ENCODE peak calls at places on chromosome 1, in nine cellular contexts. One of them, this sample, is unnamed.

GRCh38 chr1:5480906-5481305 is 511.3 kb downstream of the NPHP4 start:
- DNase-seq in kidney: no peak
- DNase-seq in pancreas: no peak
- DNase-seq in coronary artery: no peak
- DNase-seq in sigmoid colon: no peak
- DNase-seq in HCT116: no peak
- DNase-seq in vagina: no peak
- DNase-seq in upper lobe of right lung: no peak
- DNase-seq in psoas muscle: no peak
- DNase-seq in this sample: no peak

GRCh38 chr1:167805041-167805556 is 83.3 kb downstream of the MPZL1 start:
- DNase-seq in kidney: no peak
- DNase-seq in pancreas: no peak
- DNase-seq in coronary artery: no peak
- DNase-seq in sigmoid colon: no peak
- DNase-seq in HCT116: no peak
- DNase-seq in vagina: no peak
- DNase-seq in upper lobe of right lung: no peak
- DNase-seq in psoas muscle: no peak
- DNase-seq in this sample: no peak

GRCh38 chr1:31934706-31935629 is 3.2 kb downstream of the PTP4A2 start:
- DNase-seq in kidney: no peak
- DNase-seq in pancreas: no peak
- DNase-seq in coronary artery: no peak
- DNase-seq in sigmoid colon: no peak
- DNase-seq in HCT116: no peak
- DNase-seq in vagina: no peak
- DNase-seq in upper lobe of right lung: no peak
- DNase-seq in psoas muscle: no peak
- DNase-seq in this sample: no peak

GRCh38 chr1:1230656-1231399 is 973 bp downstream of the SDF4 start:
- DNase-seq in kidney: no peak
- DNase-seq in pancreas: no peak
- DNase-seq in coronary artery: no peak
- DNase-seq in sigmoid colon: no peak
- DNase-seq in HCT116: peak
- DNase-seq in vagina: no peak
- DNase-seq in upper lobe of right lung: no peak
- DNase-seq in psoas muscle: no peak
- DNase-seq in this sample: no peak

GRCh38 chr1:230899845-230900251 is 31.5 kb upstream of the C1orf198 start:
- DNase-seq in kidney: no peak
- DNase-seq in pancreas: no peak
- DNase-seq in coronary artery: no peak
- DNase-seq in sigmoid colon: no peak
- DNase-seq in HCT116: no peak
- DNase-seq in vagina: no peak
- DNase-seq in upper lobe of right lung: no peak
- DNase-seq in psoas muscle: no peak
- DNase-seq in this sample: no peak

GRCh38 chr1:155859881-155860841 is 794 bp downstream of the SYT11 start:
- DNase-seq in kidney: peak
- DNase-seq in pancreas: peak
- DNase-seq in coronary artery: peak
- DNase-seq in sigmoid colon: peak
- DNase-seq in HCT116: no peak
- DNase-seq in vagina: peak
- DNase-seq in upper lobe of right lung: peak
- DNase-seq in psoas muscle: peak
- DNase-seq in this sample: peak

GRCh38 chr1:109876617-109877319 is 33.9 kb upstream of the CSF1 start:
- DNase-seq in kidney: no peak
- DNase-seq in pancreas: no peak
- DNase-seq in coronary artery: no peak
- DNase-seq in sigmoid colon: no peak
- DNase-seq in HCT116: no peak
- DNase-seq in vagina: no peak
- DNase-seq in upper lobe of right lung: no peak
- DNase-seq in psoas muscle: no peak
- DNase-seq in this sample: no peak

GRCh38 chr1:212712451-212713303 is 13.0 kb upstream of the BATF3 start:
- DNase-seq in kidney: no peak
- DNase-seq in pancreas: no peak
- DNase-seq in coronary artery: no peak
- DNase-seq in sigmoid colon: no peak
- DNase-seq in HCT116: no peak
- DNase-seq in vagina: no peak
- DNase-seq in upper lobe of right lung: no peak
- DNase-seq in psoas muscle: no peak
- DNase-seq in this sample: no peak

GRCh38 chr1:35097224-35097623 is 18.0 kb downstream of the ZMYM1 start:
- DNase-seq in kidney: no peak
- DNase-seq in pancreas: no peak
- DNase-seq in coronary artery: no peak
- DNase-seq in sigmoid colon: no peak
- DNase-seq in HCT116: no peak
- DNase-seq in vagina: no peak
- DNase-seq in upper lobe of right lung: no peak
- DNase-seq in psoas muscle: no peak
- DNase-seq in this sample: no peak

GRCh38 chr1:164605254-164606091 is 46.5 kb downstream of the PBX1 start:
- DNase-seq in kidney: no peak
- DNase-seq in pancreas: no peak
- DNase-seq in coronary artery: no peak
- DNase-seq in sigmoid colon: no peak
- DNase-seq in HCT116: no peak
- DNase-seq in vagina: no peak
- DNase-seq in upper lobe of right lung: no peak
- DNase-seq in psoas muscle: no peak
- DNase-seq in this sample: no peak

GRCh38 chr1:28480308-28480707 is 25.5 kb upstream of the RCC1 start:
- DNase-seq in kidney: no peak
- DNase-seq in pancreas: no peak
- DNase-seq in coronary artery: no peak
- DNase-seq in sigmoid colon: no peak
- DNase-seq in HCT116: no peak
- DNase-seq in vagina: no peak
- DNase-seq in upper lobe of right lung: no peak
- DNase-seq in psoas muscle: no peak
- DNase-seq in this sample: no peak

GRCh38 chr1:202689493-202690342 is 20.5 kb downstream of the SYT2 start:
- DNase-seq in kidney: no peak
- DNase-seq in pancreas: no peak
- DNase-seq in coronary artery: no peak
- DNase-seq in sigmoid colon: no peak
- DNase-seq in HCT116: no peak
- DNase-seq in vagina: no peak
- DNase-seq in upper lobe of right lung: no peak
- DNase-seq in psoas muscle: no peak
- DNase-seq in this sample: no peak

GRCh38 chr1:215637041-215637573 is 70.0 kb downstream of the KCTD3 start:
- DNase-seq in kidney: no peak
- DNase-seq in pancreas: peak
- DNase-seq in coronary artery: peak
- DNase-seq in sigmoid colon: peak
- DNase-seq in HCT116: no peak
- DNase-seq in vagina: no peak
- DNase-seq in upper lobe of right lung: no peak
- DNase-seq in psoas muscle: peak
- DNase-seq in this sample: no peak

GRCh38 chr1:85244271-85245053 is 15.0 kb downstream of the C1orf52 start:
- DNase-seq in kidney: no peak
- DNase-seq in pancreas: no peak
- DNase-seq in coronary artery: no peak
- DNase-seq in sigmoid colon: no peak
- DNase-seq in HCT116: no peak
- DNase-seq in vagina: no peak
- DNase-seq in upper lobe of right lung: no peak
- DNase-seq in psoas muscle: no peak
- DNase-seq in this sample: no peak

GRCh38 chr1:41108696-41109284 is 87.3 kb upstream of the SLFNL1 start:
- DNase-seq in kidney: no peak
- DNase-seq in pancreas: no peak
- DNase-seq in coronary artery: no peak
- DNase-seq in sigmoid colon: peak
- DNase-seq in HCT116: no peak
- DNase-seq in vagina: no peak
- DNase-seq in upper lobe of right lung: no peak
- DNase-seq in psoas muscle: no peak
- DNase-seq in this sample: no peak

DNA sequence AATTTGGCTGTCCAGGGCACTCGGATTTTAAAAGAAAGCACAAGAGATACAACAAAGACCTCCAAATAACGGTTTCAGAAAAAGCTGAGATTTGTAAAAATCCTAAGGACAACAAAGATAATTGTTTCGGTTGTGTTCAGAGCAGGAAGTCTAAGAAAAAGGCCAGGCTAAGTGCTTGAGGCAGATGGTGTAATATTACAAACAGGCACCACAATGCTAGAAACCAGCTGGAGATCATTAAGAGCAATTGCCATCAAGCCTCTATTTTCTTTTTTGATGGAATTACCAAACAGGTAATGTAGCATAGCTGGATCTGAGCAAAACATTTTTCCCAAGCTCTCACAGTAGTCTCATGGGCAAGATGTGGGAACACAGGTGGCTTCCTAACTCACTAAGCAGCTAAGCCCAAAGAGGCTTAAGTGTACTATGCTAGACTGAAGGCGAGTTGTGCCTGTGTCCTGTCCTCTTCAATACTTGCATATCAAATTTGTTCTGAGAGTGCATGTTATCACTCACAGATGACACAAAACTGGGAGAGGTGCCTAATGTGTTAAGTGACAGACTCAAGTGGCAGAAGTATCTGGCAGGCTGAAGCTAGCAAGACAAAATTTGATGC is 161.6 kb downstream of the GLUL start:
- DNase-seq in kidney: no peak
- DNase-seq in pancreas: no peak
- DNase-seq in coronary artery: no peak
- DNase-seq in sigmoid colon: no peak
- DNase-seq in HCT116: no peak
- DNase-seq in vagina: no peak
- DNase-seq in upper lobe of right lung: no peak
- DNase-seq in psoas muscle: no peak
- DNase-seq in this sample: no peak
- H3K27ac ChIP-seq in kidney: no peak
- H3K27ac ChIP-seq in pancreas: no peak
- H3K27ac ChIP-seq in coronary artery: no peak
- H3K27ac ChIP-seq in sigmoid colon: no peak
- H3K27ac ChIP-seq in HCT116: no peak
- H3K27ac ChIP-seq in vagina: peak
- H3K27ac ChIP-seq in upper lobe of right lung: no peak
- H3K27ac ChIP-seq in psoas muscle: peak
- H3K27ac ChIP-seq in this sample: no peak

GRCh38 chr1:175317795-175318194 is 125.2 kb upstream of the KIAA0040 start:
- DNase-seq in kidney: no peak
- DNase-seq in pancreas: peak
- DNase-seq in coronary artery: no peak
- DNase-seq in sigmoid colon: peak
- DNase-seq in HCT116: no peak
- DNase-seq in vagina: no peak
- DNase-seq in upper lobe of right lung: no peak
- DNase-seq in psoas muscle: no peak
- DNase-seq in this sample: no peak
- H3K27ac ChIP-seq in kidney: no peak
- H3K27ac ChIP-seq in pancreas: peak
- H3K27ac ChIP-seq in coronary artery: no peak
- H3K27ac ChIP-seq in sigmoid colon: peak
- H3K27ac ChIP-seq in HCT116: no peak
- H3K27ac ChIP-seq in vagina: peak
- H3K27ac ChIP-seq in upper lobe of right lung: peak
- H3K27ac ChIP-seq in psoas muscle: peak
- H3K27ac ChIP-seq in this sample: peak

DNA sequence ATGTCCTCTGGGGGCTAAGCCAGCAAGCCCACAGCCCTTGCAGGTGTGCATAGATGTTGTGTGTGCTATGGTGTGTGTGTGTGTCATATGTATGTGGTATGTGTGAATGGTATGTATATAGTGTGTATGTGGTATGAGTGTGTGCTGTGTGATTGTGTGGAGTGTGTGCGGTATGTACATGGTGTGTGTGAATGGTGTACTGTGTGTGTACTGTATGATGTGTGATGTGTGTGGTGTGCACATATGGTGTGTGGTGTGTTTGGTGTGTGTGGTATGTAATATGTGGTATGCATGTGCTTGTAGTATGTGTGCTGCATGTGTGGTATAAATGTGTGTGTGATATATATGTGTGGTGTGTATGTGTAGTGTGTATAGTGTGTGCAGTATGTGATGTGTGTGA is 107.0 kb downstream of the CAPN8 start:
- DNase-seq in kidney: no peak
- DNase-seq in pancreas: no peak
- DNase-seq in coronary artery: no peak
- DNase-seq in sigmoid colon: no peak
- DNase-seq in HCT116: no peak
- DNase-seq in vagina: no peak
- DNase-seq in upper lobe of right lung: no peak
- DNase-seq in psoas muscle: no peak
- DNase-seq in this sample: no peak
- H3K27ac ChIP-seq in kidney: no peak
- H3K27ac ChIP-seq in pancreas: no peak
- H3K27ac ChIP-seq in coronary artery: no peak
- H3K27ac ChIP-seq in sigmoid colon: no peak
- H3K27ac ChIP-seq in HCT116: no peak
- H3K27ac ChIP-seq in vagina: no peak
- H3K27ac ChIP-seq in upper lobe of right lung: no peak
- H3K27ac ChIP-seq in psoas muscle: no peak
- H3K27ac ChIP-seq in this sample: no peak

GRCh38 chr1:163178628-163179027 is 24.1 kb downstream of the RGS5 start:
- DNase-seq in kidney: no peak
- DNase-seq in pancreas: no peak
- DNase-seq in coronary artery: no peak
- DNase-seq in sigmoid colon: no peak
- DNase-seq in HCT116: no peak
- DNase-seq in vagina: no peak
- DNase-seq in upper lobe of right lung: no peak
- DNase-seq in psoas muscle: no peak
- DNase-seq in this sample: no peak
- H3K27ac ChIP-seq in kidney: no peak
- H3K27ac ChIP-seq in pancreas: no peak
- H3K27ac ChIP-seq in coronary artery: no peak
- H3K27ac ChIP-seq in sigmoid colon: peak
- H3K27ac ChIP-seq in HCT116: no peak
- H3K27ac ChIP-seq in vagina: no peak
- H3K27ac ChIP-seq in upper lobe of right lung: no peak
- H3K27ac ChIP-seq in psoas muscle: no peak
- H3K27ac ChIP-seq in this sample: no peak

DNA sequence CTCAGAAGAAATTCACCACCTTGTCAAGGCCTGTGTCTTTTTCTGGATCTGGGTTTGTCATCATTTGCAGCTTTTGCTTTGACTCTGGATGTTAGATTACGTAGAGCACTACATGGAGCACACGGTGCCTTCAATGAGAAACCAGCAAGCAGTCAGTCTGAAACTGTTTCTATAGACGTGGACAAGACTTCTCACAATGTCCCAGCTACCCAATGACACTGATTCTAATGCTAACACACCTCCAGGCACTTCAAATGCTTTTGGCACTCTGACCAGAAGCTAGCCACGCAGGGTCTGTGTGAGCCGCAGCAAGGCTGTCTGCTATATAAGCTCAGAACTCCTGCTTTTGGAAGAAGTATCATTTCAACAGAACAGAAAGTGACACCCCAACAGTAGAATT is 38.2 kb downstream of the ITPKB start:
- DNase-seq in kidney: no peak
- DNase-seq in pancreas: no peak
- DNase-seq in coronary artery: no peak
- DNase-seq in sigmoid colon: no peak
- DNase-seq in HCT116: no peak
- DNase-seq in vagina: no peak
- DNase-seq in upper lobe of right lung: no peak
- DNase-seq in psoas muscle: no peak
- DNase-seq in this sample: no peak
- H3K27ac ChIP-seq in kidney: no peak
- H3K27ac ChIP-seq in pancreas: no peak
- H3K27ac ChIP-seq in coronary artery: no peak
- H3K27ac ChIP-seq in sigmoid colon: no peak
- H3K27ac ChIP-seq in HCT116: no peak
- H3K27ac ChIP-seq in vagina: peak
- H3K27ac ChIP-seq in upper lobe of right lung: no peak
- H3K27ac ChIP-seq in psoas muscle: peak
- H3K27ac ChIP-seq in this sample: peak